ENCODE peak calls at places on chromosomes 3 and 15, in six cellular contexts. One of them, this sample, is unnamed.
A peak's percentile ranks its signal among the peaks of the same experiment; 100 is the strongest.

GRCh38 chr3:153379516-153379915 is 217.5 kb downstream of the RAP2B start:
- DNase-seq in endodermal cell: no peak
- DNase-seq in WTC11: no peak
- DNase-seq in astrocyte of the spinal cord: peak; percentile 17
- DNase-seq in neural progenitor cell: no peak
- DNase-seq in activated B cell treated with CpG ODN at 0.5 μM for 24 hours: no peak
- DNase-seq in this sample: no peak

GRCh38 chr15:90192961-90193786 is 8.0 kb upstream of the SEMA4B start:
- DNase-seq in endodermal cell: no peak
- DNase-seq in WTC11: no peak
- DNase-seq in astrocyte of the spinal cord: no peak
- DNase-seq in neural progenitor cell: no peak
- DNase-seq in activated B cell treated with CpG ODN at 0.5 μM for 24 hours: no peak
- DNase-seq in this sample: no peak

GRCh38 chr3:126524429-126524988 is 554 bp downstream of the CHST13 start:
- DNase-seq in endodermal cell: no peak
- DNase-seq in WTC11: no peak
- DNase-seq in astrocyte of the spinal cord: no peak
- DNase-seq in neural progenitor cell: no peak
- DNase-seq in activated B cell treated with CpG ODN at 0.5 μM for 24 hours: no peak
- DNase-seq in this sample: no peak

GRCh38 chr15:41605566-41605965 is 46.6 kb downstream of the TYRO3 start:
- DNase-seq in endodermal cell: no peak
- DNase-seq in WTC11: no peak
- DNase-seq in astrocyte of the spinal cord: no peak
- DNase-seq in neural progenitor cell: no peak
- DNase-seq in activated B cell treated with CpG ODN at 0.5 μM for 24 hours: no peak
- DNase-seq in this sample: no peak

GRCh38 chr3:29420106-29420505 is 139.2 kb downstream of the RBMS3 start:
- DNase-seq in endodermal cell: no peak
- DNase-seq in WTC11: no peak
- DNase-seq in astrocyte of the spinal cord: no peak
- DNase-seq in neural progenitor cell: no peak
- DNase-seq in activated B cell treated with CpG ODN at 0.5 μM for 24 hours: no peak
- DNase-seq in this sample: no peak

GRCh38 chr3:44926172-44926571 is 49.8 kb downstream of the ZDHHC3 start:
- DNase-seq in endodermal cell: peak; percentile 58
- DNase-seq in WTC11: no peak
- DNase-seq in astrocyte of the spinal cord: no peak
- DNase-seq in neural progenitor cell: peak; percentile 28
- DNase-seq in activated B cell treated with CpG ODN at 0.5 μM for 24 hours: no peak
- DNase-seq in this sample: no peak

GRCh38 chr3:72661115-72661457 is 187.2 kb downstream of the SHQ1 start:
- DNase-seq in endodermal cell: no peak
- DNase-seq in WTC11: no peak
- DNase-seq in astrocyte of the spinal cord: peak; percentile 83
- DNase-seq in neural progenitor cell: no peak
- DNase-seq in activated B cell treated with CpG ODN at 0.5 μM for 24 hours: no peak
- DNase-seq in this sample: no peak

GRCh38 chr3:39185959-39186691 is 6.3 kb downstream of the XIRP1 start:
- DNase-seq in endodermal cell: no peak
- DNase-seq in WTC11: no peak
- DNase-seq in astrocyte of the spinal cord: no peak
- DNase-seq in neural progenitor cell: no peak
- DNase-seq in activated B cell treated with CpG ODN at 0.5 μM for 24 hours: no peak
- DNase-seq in this sample: no peak

GRCh38 chr3:135050536-135050935 is 255.5 kb downstream of the EPHB1 start:
- DNase-seq in endodermal cell: peak; percentile 68
- DNase-seq in WTC11: no peak
- DNase-seq in astrocyte of the spinal cord: no peak
- DNase-seq in neural progenitor cell: no peak
- DNase-seq in activated B cell treated with CpG ODN at 0.5 μM for 24 hours: no peak
- DNase-seq in this sample: no peak

GRCh38 chr15:22893081-22893480 is 54.6 kb downstream of the NIPA2 start:
- DNase-seq in endodermal cell: peak; percentile 54
- DNase-seq in WTC11: no peak
- DNase-seq in astrocyte of the spinal cord: no peak
- DNase-seq in neural progenitor cell: no peak
- DNase-seq in activated B cell treated with CpG ODN at 0.5 μM for 24 hours: no peak
- DNase-seq in this sample: no peak
- TF ChIP-seq CTCF in endodermal cell: no peak
- TF ChIP-seq CTCF in WTC11: no peak
- TF ChIP-seq CTCF in astrocyte of the spinal cord: no peak
- TF ChIP-seq CTCF in neural progenitor cell: no peak
- TF ChIP-seq CTCF in activated B cell treated with CpG ODN at 0.5 μM for 24 hours: no peak
- TF ChIP-seq CTCF in this sample: no peak

GRCh38 chr15:80950291-80951078 is 39.1 kb downstream of the MESD start:
- DNase-seq in endodermal cell: no peak
- DNase-seq in WTC11: no peak
- DNase-seq in astrocyte of the spinal cord: no peak
- DNase-seq in neural progenitor cell: no peak
- DNase-seq in activated B cell treated with CpG ODN at 0.5 μM for 24 hours: no peak
- DNase-seq in this sample: no peak
- TF ChIP-seq CTCF in endodermal cell: peak; percentile 14
- TF ChIP-seq CTCF in WTC11: no peak
- TF ChIP-seq CTCF in astrocyte of the spinal cord: no peak
- TF ChIP-seq CTCF in neural progenitor cell: no peak
- TF ChIP-seq CTCF in activated B cell treated with CpG ODN at 0.5 μM for 24 hours: no peak
- TF ChIP-seq CTCF in this sample: no peak

GRCh38 chr3:186775999-186776398 is 7.4 kb upstream of the EIF4A2 start:
- DNase-seq in endodermal cell: peak; percentile 93
- DNase-seq in WTC11: peak; percentile 30
- DNase-seq in astrocyte of the spinal cord: no peak
- DNase-seq in neural progenitor cell: peak; percentile 20
- DNase-seq in activated B cell treated with CpG ODN at 0.5 μM for 24 hours: no peak
- DNase-seq in this sample: no peak
- TF ChIP-seq CTCF in endodermal cell: peak; percentile 57
- TF ChIP-seq CTCF in WTC11: no peak
- TF ChIP-seq CTCF in astrocyte of the spinal cord: no peak
- TF ChIP-seq CTCF in neural progenitor cell: no peak
- TF ChIP-seq CTCF in activated B cell treated with CpG ODN at 0.5 μM for 24 hours: no peak
- TF ChIP-seq CTCF in this sample: no peak

GRCh38 chr15:82103500-82103899 is 57.7 kb upstream of the MEX3B start:
- DNase-seq in endodermal cell: no peak
- DNase-seq in WTC11: no peak
- DNase-seq in astrocyte of the spinal cord: no peak
- DNase-seq in neural progenitor cell: no peak
- DNase-seq in activated B cell treated with CpG ODN at 0.5 μM for 24 hours: no peak
- DNase-seq in this sample: no peak
- TF ChIP-seq CTCF in endodermal cell: peak; percentile 48
- TF ChIP-seq CTCF in WTC11: no peak
- TF ChIP-seq CTCF in astrocyte of the spinal cord: peak; percentile 21
- TF ChIP-seq CTCF in neural progenitor cell: peak; percentile 19
- TF ChIP-seq CTCF in activated B cell treated with CpG ODN at 0.5 μM for 24 hours: no peak
- TF ChIP-seq CTCF in this sample: no peak

GRCh38 chr3:123724306-123724705 is 139.5 kb upstream of the HACD2 start:
- DNase-seq in endodermal cell: peak; percentile 71
- DNase-seq in WTC11: peak; percentile 36
- DNase-seq in astrocyte of the spinal cord: no peak
- DNase-seq in neural progenitor cell: peak; percentile 34
- DNase-seq in activated B cell treated with CpG ODN at 0.5 μM for 24 hours: no peak
- DNase-seq in this sample: no peak
- TF ChIP-seq CTCF in endodermal cell: peak; percentile 66
- TF ChIP-seq CTCF in WTC11: no peak
- TF ChIP-seq CTCF in astrocyte of the spinal cord: peak; percentile 34
- TF ChIP-seq CTCF in neural progenitor cell: peak; percentile 43
- TF ChIP-seq CTCF in activated B cell treated with CpG ODN at 0.5 μM for 24 hours: no peak
- TF ChIP-seq CTCF in this sample: no peak

DNA sequence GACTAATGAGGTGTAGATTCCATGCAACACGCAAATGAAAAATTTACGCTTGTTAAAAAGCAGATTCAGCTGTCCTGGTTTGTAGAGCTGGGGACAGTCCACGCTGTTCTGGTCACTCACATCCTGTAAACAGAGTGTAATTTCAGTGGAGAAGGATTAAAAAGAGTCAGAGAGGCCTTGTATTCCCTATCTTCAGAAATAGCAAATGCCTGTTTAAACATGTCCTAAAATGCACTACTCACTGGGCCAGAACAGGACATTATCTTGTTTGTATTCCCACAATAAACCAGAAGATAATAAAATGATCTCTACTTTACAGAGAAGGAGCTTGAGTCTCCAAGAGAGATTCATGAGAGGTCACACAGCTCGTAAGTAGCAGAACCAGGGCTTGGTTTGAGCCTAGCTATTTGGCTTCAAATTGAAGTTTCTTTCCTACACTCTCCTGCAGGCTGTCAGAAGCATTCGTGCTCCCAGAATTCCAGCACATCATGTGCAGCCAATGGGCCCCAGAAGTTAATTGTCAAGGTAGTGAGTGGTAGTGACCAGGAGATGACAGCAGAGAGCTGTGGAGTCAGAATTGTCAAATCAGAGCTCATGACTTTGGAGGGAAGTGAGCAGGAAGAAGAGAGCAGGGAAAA is 242.5 kb downstream of the ATP8B4 start:
- DNase-seq in endodermal cell: peak; percentile 88
- DNase-seq in WTC11: peak; percentile 53
- DNase-seq in astrocyte of the spinal cord: no peak
- DNase-seq in neural progenitor cell: peak; percentile 45
- DNase-seq in activated B cell treated with CpG ODN at 0.5 μM for 24 hours: no peak
- DNase-seq in this sample: no peak
- TF ChIP-seq CTCF in endodermal cell: peak; percentile 84
- TF ChIP-seq CTCF in WTC11: peak; percentile 56
- TF ChIP-seq CTCF in astrocyte of the spinal cord: no peak
- TF ChIP-seq CTCF in neural progenitor cell: peak; percentile 61
- TF ChIP-seq CTCF in activated B cell treated with CpG ODN at 0.5 μM for 24 hours: no peak
- TF ChIP-seq CTCF in this sample: no peak

DNA sequence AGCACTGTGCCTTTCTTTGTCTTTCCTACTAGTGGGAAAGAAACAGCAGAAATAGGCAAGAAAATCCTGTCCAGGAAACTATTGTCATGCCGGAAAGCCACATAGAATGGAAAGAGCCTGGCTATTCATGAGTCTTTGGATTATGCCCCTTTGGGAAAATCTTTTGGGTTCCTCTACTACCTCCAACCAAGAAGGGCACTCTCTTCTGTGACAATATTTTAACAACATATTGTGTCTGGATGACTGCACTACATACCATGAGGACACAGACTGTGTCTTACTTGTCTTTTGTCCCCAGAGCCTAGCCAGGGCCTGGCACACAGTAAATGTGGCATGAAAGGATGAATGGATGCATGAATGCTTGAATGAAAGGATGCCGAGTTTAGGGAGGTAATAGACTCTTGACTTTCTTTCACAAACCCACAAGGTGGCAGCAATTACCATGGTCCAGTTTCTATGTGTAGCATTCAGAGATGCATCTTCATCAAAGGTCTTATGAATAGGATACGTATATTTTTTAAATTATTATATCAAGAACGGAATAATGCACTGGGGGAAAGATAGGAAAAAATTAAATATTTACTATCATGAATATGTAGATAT is 30.3 kb downstream of the ARL14 start:
- DNase-seq in endodermal cell: peak; percentile 58
- DNase-seq in WTC11: no peak
- DNase-seq in astrocyte of the spinal cord: peak; percentile 58
- DNase-seq in neural progenitor cell: peak; percentile 73
- DNase-seq in activated B cell treated with CpG ODN at 0.5 μM for 24 hours: no peak
- DNase-seq in this sample: no peak
- TF ChIP-seq CTCF in endodermal cell: peak; percentile 80
- TF ChIP-seq CTCF in WTC11: no peak
- TF ChIP-seq CTCF in astrocyte of the spinal cord: peak; percentile 52
- TF ChIP-seq CTCF in neural progenitor cell: peak; percentile 69
- TF ChIP-seq CTCF in activated B cell treated with CpG ODN at 0.5 μM for 24 hours: no peak
- TF ChIP-seq CTCF in this sample: peak; percentile 75

This sample was measured in natural killer cell.